ENCODE peak calls at places on chromosomes 1 and 21, in seven cellular contexts. U, H, S, Q, I, R and T are unnamed samples.

GRCh38 chr1:54851928-54852524 is 35.0 kb downstream of the DHCR24 start:
- DNase-seq in U (no peak), H (no peak), S (no peak), Q (no peak), I (no peak), R (no peak), T (no peak)

GRCh38 chr1:53766766-53767409 is 27.9 kb upstream of the GLIS1 start:
- DNase-seq in U (no peak), H (no peak), S (no peak), Q (no peak), I (no peak), R (no peak), T (no peak)

GRCh38 chr1:53524428-53525400 is 65.5 kb downstream of the DMRTB1 start:
- DNase-seq in U (no peak), H (no peak), S (no peak), Q (no peak), I (peak; percentile 82), R (no peak), T (no peak)

GRCh38 chr21:38957575-38958340 is 152.0 kb downstream of the ETS2 start:
- DNase-seq in U (no peak), H (no peak), S (no peak), Q (no peak), I (no peak), R (no peak), T (no peak)

GRCh38 chr1:111747282-111747734 is 8.1 kb upstream of the INKA2 start:
- DNase-seq in U (peak; percentile 43), H (peak; percentile 81), S (peak; percentile 70), Q (peak; percentile 81), I (peak; percentile 61), R (no peak), T (peak; percentile 50)

GRCh38 chr1:167221126-167221803 is 579 bp downstream of the POU2F1 start:
- DNase-seq in U (no peak), H (no peak), S (peak; percentile 65), Q (no peak), I (peak; percentile 65), R (no peak), T (peak; percentile 9)

GRCh38 chr1:65147424-65148177 is 402 bp upstream of the AK4 start:
- DNase-seq in U (peak; percentile 52), H (peak; percentile 73), S (peak; percentile 67), Q (no peak), I (peak; percentile 83), R (no peak), T (peak; percentile 44)

GRCh38 chr1:164610528-164611222 is 51.7 kb downstream of the PBX1 start:
- DNase-seq in U (no peak), H (no peak), S (no peak), Q (no peak), I (no peak), R (no peak), T (no peak)

GRCh38 chr1:196723325-196724185 is 51.1 kb upstream of the CFHR3 start:
- DNase-seq in U (peak; percentile 1), H (peak; percentile 31), S (peak; percentile 81), Q (peak; percentile 67), I (peak; percentile 12), R (no peak), T (no peak)

GRCh38 chr1:156894711-156895407 is 1.3 kb downstream of the PEAR1 start:
- DNase-seq in U (no peak), H (peak; percentile 82), S (no peak), Q (no peak), I (peak; percentile 48), R (no peak), T (no peak)

GRCh38 chr1:165858364-165858823 is 31.0 kb downstream of the UCK2 start:
- DNase-seq in U (no peak), H (no peak), S (no peak), Q (peak; percentile 70), I (no peak), R (no peak), T (no peak)

GRCh38 chr1:235902638-235903542 is 36.2 kb upstream of the LYST start:
- DNase-seq in U (no peak), H (no peak), S (no peak), Q (no peak), I (no peak), R (no peak), T (no peak)

GRCh38 chr1:84842748-84843231 is 50.2 kb downstream of the LPAR3 start:
- DNase-seq in U (no peak), H (no peak), S (no peak), Q (no peak), I (no peak), R (no peak), T (no peak)

GRCh38 chr1:115437146-115437639 is 99.1 kb upstream of the NGF start:
- DNase-seq in U (no peak), H (no peak), S (no peak), Q (no peak), I (no peak), R (no peak), T (no peak)

GRCh38 chr1:174022080-174022975 is at the start of gene RC3H1:
- DNase-seq in U (peak; percentile 79), H (peak; percentile 95), S (peak; percentile 86), Q (peak; percentile 80), I (peak; percentile 95), R (peak; percentile 53), T (peak; percentile 68)

GRCh38 chr1:36641776-36642175 is 159.1 kb upstream of the CSF3R start:
- DNase-seq in U (no peak), H (no peak), S (no peak), Q (no peak), I (no peak), R (no peak), T (no peak)

GRCh38 chr1:60573121-60573520 is 499.6 kb upstream of the C1orf87 start:
- DNase-seq in U (no peak), H (no peak), S (no peak), Q (no peak), I (no peak), R (no peak), T (no peak)

GRCh38 chr1:233113009-233113712 is 162.8 kb downstream of the NTPCR start:
- DNase-seq in U (no peak), H (peak; percentile 58), S (no peak), Q (peak; percentile 48), I (no peak), R (peak; percentile 26), T (no peak)

GRCh38 chr1:3514404-3514803 is 59.9 kb downstream of the ARHGEF16 start:
- DNase-seq in U (no peak), H (no peak), S (no peak), Q (no peak), I (no peak), R (no peak), T (no peak)

GRCh38 chr1:236064674-236065508 is at the start of gene NID1:
- DNase-seq in U (peak; percentile 56), H (no peak), S (peak; percentile 87), Q (peak; percentile 73), I (peak; percentile 88), R (no peak), T (peak; percentile 45)

GRCh38 chr1:44721521-44722361 is 9.2 kb downstream of the RNU5D-1 start:
- DNase-seq in U (peak; percentile 56), H (peak; percentile 96), S (no peak), Q (peak; percentile 95), I (peak; percentile 43), R (peak; percentile 99), T (peak; percentile 68)

GRCh38 chr1:27614625-27615344 is 10.8 kb upstream of the AHDC1 start:
- DNase-seq in U (no peak), H (peak; percentile 82), S (peak; percentile 88), Q (no peak), I (peak; percentile 63), R (no peak), T (no peak)

GRCh38 chr1:227447531-227447990 is 115.8 kb upstream of the ZNF678 start:
- DNase-seq in U (no peak), H (no peak), S (peak; percentile 71), Q (no peak), I (peak; percentile 41), R (no peak), T (no peak)

GRCh38 chr1:52423771-52424170 is 19.4 kb downstream of the PRPF38A start:
- DNase-seq in U (no peak), H (peak; percentile 59), S (no peak), Q (no peak), I (no peak), R (no peak), T (no peak)

GRCh38 chr1:166905136-166905535 is 29.1 kb upstream of the TADA1 start:
- DNase-seq in U (no peak), H (no peak), S (no peak), Q (no peak), I (no peak), R (no peak), T (no peak)

DNA sequence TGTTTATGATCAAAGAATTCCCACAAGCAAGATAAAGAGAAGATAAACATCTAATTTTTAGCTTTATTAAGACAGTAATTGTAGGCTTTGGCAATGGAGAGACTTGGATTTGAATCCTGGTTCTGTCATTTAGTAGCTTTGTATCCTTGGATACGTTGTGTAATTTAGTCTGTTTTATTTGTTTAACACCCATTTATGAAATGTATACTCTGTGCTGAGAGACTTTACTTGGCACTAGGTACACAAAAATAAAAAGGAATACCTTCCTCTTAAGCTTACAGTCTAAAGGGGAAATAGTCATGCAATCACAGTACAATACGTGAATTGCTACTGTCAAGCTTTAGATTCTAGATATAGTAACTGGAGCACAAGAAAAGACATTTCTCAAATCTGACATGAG is 23.8 kb downstream of the ZMPSTE24 start:
- DNase-seq in U (no peak), H (no peak), S (no peak), Q (peak; percentile 16), I (no peak), R (no peak), T (no peak)
- TF ChIP-seq TAF1 in U (no peak), H (no peak), S (no peak), Q (no peak), I (no peak), R (no peak), T (no peak)

GRCh38 chr21:33924079-33924765 is 8.6 kb upstream of the ATP5PO start:
- DNase-seq in U (no peak), H (peak; percentile 84), S (peak; percentile 97), Q (peak; percentile 70), I (peak; percentile 79), R (peak; percentile 67), T (peak; percentile 46)
- TF ChIP-seq POLR2AphosphoS5 in U (no peak), H (no peak), S (no peak), Q (no peak), I (no peak), R (no peak), T (no peak)

GRCh38 chr1:224996266-224996665 is 66.8 kb downstream of the DNAH14 start:
- DNase-seq in U (no peak), H (no peak), S (no peak), Q (no peak), I (no peak), R (no peak), T (no peak)
- TF ChIP-seq TAF1 in U (no peak), H (no peak), S (no peak), Q (no peak), I (no peak), R (no peak), T (no peak)

DNA sequence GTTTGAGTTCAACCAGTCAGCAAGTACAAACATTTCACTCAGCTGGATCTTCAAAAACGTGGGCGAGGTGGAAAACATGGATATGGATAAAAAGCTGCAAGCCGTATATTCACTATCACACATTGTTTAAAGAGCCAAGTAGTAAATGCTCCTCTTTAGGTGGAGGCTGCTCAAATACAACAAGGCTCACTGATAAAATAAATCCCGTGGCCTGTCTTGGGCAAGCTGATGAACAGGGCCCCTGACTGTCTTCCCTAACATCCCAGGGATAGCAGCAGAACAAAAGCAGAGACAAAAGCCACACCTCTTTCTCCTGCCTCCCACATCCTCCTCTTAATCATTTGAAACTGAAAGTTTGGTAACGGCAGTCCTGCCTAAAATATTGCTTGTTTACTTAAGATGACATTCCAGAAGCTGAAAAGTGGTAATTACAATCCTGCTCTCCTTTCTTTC is 357.7 kb downstream of the TTLL7 start:
- DNase-seq in U (no peak), H (no peak), S (no peak), Q (no peak), I (peak; percentile 3), R (no peak), T (no peak)
- TF ChIP-seq POLR2AphosphoS5 in U (no peak), H (no peak), S (no peak), Q (no peak), I (no peak), R (no peak), T (no peak)